ENCODE peak calls at places on chromosomes 16 and 17, in seven cellular contexts. D is SK-N-SH, H is GM12878, E is HepG2, W is IMR-90, L is K562, Z is H1. K is an unnamed sample.

GRCh38 chr16:46920402-46921068 is 36.4 kb downstream of the GPT2 start:
- DNase-seq in L (no peak), Z (no peak), E (peak), W (no peak), D (no peak), H (no peak), K (no peak)

GRCh38 chr17:66373944-66374817 is 71.8 kb downstream of the PRKCA start:
- DNase-seq in D (peak), Z (no peak), W (no peak), L (peak), E (no peak), H (no peak), K (no peak)

GRCh38 chr17:37392024-37392590 is 14.5 kb downstream of the ACACA start:
- DNase-seq in D (no peak), H (no peak), L (no peak), W (peak), Z (no peak), E (no peak), K (peak)

GRCh38 chr16:18834873-18835272 is 33.5 kb upstream of the ARL6IP1 start:
- DNase-seq in Z (no peak), D (no peak), W (no peak), H (no peak), L (no peak), E (no peak), K (peak)

GRCh38 chr16:53756329-53756996 is 52.5 kb downstream of the FTO start:
- DNase-seq in Z (no peak), H (no peak), L (no peak), E (peak), D (no peak), W (peak), K (no peak)

GRCh38 chr17:60770946-60771422 is 93.3 kb downstream of the BCAS3 start:
- DNase-seq in D (no peak), H (no peak), E (no peak), L (no peak), W (no peak), Z (no peak), K (no peak)

GRCh38 chr17:79890706-79891105 is 51.5 kb upstream of the CBX4 start:
- DNase-seq in E (no peak), Z (no peak), L (no peak), W (no peak), H (no peak), D (peak), K (no peak)

GRCh38 chr17:39208893-39209292 is 8.8 kb downstream of the RPL19 start:
- DNase-seq in Z (no peak), D (no peak), W (no peak), H (no peak), E (no peak), L (peak), K (peak)

GRCh38 chr17:36979585-36979941 is 30.8 kb downstream of the AATF start:
- DNase-seq in W (no peak), Z (no peak), L (no peak), D (no peak), E (no peak), H (no peak), K (no peak)

GRCh38 chr16:85428899-85429775 is 184.0 kb upstream of the GSE1 start:
- DNase-seq in D (no peak), H (no peak), E (no peak), W (no peak), Z (no peak), L (no peak), K (no peak)

GRCh38 chr17:4427505-4427904 is 6.2 kb upstream of the SPNS3 start:
- DNase-seq in W (no peak), D (no peak), E (no peak), L (no peak), H (no peak), Z (no peak), K (no peak)
- TF ChIP-seq RFX5 in W (no peak), D (no peak), E (no peak), L (no peak), H (no peak), Z (no peak), K (no peak)

DNA sequence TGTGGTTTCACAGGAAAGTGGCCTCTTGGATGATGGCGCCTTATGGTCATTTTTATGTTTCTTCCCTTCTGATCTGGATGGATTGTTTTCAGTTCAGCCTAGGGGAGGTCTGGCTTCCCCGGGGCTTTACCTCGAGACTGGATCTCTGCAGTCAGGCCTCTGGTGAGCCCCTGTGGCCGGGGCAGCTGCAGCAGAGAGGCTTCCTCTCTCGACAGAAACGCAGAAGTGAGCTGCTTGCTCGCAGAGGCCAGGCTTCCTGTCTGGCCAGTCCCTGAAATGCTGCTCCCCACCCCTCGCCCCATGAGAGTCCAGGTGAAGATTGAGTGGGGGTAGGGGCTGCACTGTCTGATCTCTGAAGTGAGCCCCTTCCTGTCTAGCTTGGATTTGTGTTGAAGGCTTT is 44.0 kb downstream of the PLCG2 start:
- DNase-seq in Z (no peak), E (no peak), D (no peak), W (no peak), L (no peak), H (no peak), K (no peak)
- TF ChIP-seq RFX5 in Z (no peak), E (no peak), D (no peak), W (no peak), L (no peak), H (no peak), K (no peak)

DNA sequence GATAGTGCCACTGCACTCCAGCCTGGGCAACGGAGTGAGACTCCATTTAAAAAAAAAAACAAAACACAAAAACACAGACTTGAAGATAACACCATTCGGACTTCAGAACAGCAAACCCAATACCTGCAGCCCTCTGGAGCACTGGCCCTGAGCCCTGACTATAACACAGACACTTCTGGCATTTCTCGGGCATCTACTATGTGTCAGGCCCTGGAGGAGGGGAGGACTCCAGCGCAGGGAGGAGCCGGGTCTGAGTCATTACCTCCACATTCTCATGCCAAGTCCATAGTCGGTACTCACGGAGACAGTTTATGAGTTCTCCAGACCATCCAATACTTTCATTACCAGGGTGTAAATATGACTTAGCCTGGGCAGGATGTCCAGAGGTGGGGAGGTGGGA is 48.8 kb downstream of the PITPNM3 start:
- DNase-seq in E (no peak), W (peak), D (no peak), Z (no peak), L (no peak), H (no peak), K (peak)
- TF ChIP-seq RFX5 in E (no peak), W (no peak), D (no peak), Z (no peak), L (no peak), H (no peak), K (no peak)

GRCh38 chr16:11315499-11315898 is 29.8 kb upstream of the RMI2 start:
- DNase-seq in E (no peak), L (no peak), D (no peak), W (peak), Z (peak), H (no peak), K (no peak)
- TF ChIP-seq RFX5 in E (no peak), L (no peak), D (no peak), W (no peak), Z (no peak), H (no peak), K (no peak)